ENCODE peak calls at places on chromosome 11, in six cellular contexts. D, T, W, J, U and Y are unnamed samples.

GRCh38 chr11:134879341-134879740 is 467.3 kb upstream of the B3GAT1 start:
- DNase-seq in J (no peak), W (no peak), D (peak; percentile 39), U (no peak), T (no peak), Y (no peak)

GRCh38 chr11:112298535-112298934 is 37.9 kb upstream of the PLET1 start:
- DNase-seq in W (no peak), D (no peak), T (no peak), U (no peak), J (no peak), Y (no peak)

GRCh38 chr11:133560467-133560866 is 28.2 kb upstream of the OPCML start:
- DNase-seq in W (no peak), D (no peak), T (no peak), J (no peak), U (no peak), Y (no peak)

GRCh38 chr11:35418847-35419712 is at the start of gene SLC1A2:
- DNase-seq in W (peak; percentile 20), J (no peak), T (no peak), D (no peak), U (no peak), Y (no peak)

GRCh38 chr11:127524618-127525017 is 524.0 kb upstream of the KIRREL3 start:
- DNase-seq in U (no peak), T (no peak), D (no peak), J (no peak), W (no peak), Y (no peak)

GRCh38 chr11:126407101-126407521 is 51.6 kb downstream of the ST3GAL4 start:
- DNase-seq in W (no peak), D (no peak), U (no peak), T (no peak), J (no peak), Y (no peak)

GRCh38 chr11:79437274-79437980 is 3.4 kb downstream of the TENM4 start:
- DNase-seq in U (peak; percentile 38), J (peak; percentile 30), D (no peak), W (no peak), T (peak; percentile 74), Y (peak; percentile 86)

GRCh38 chr11:70581991-70582885 is 183.9 kb downstream of the CTTN start:
- DNase-seq in D (no peak), U (no peak), J (no peak), W (no peak), T (peak; percentile 40), Y (peak; percentile 57)

GRCh38 chr11:28736256-28736655 is 628.1 kb downstream of the METTL15 start:
- DNase-seq in J (no peak), U (no peak), T (no peak), D (no peak), W (no peak), Y (no peak)

GRCh38 chr11:134207538-134208239 is 16.1 kb downstream of the NCAPD3 start:
- DNase-seq in D (no peak), W (peak; percentile 25), J (no peak), U (peak; percentile 47), T (no peak), Y (no peak)

GRCh38 chr11:34356576-34356917 is 1.3 kb downstream of the ABTB2 start:
- DNase-seq in T (peak; percentile 70), U (no peak), W (peak; percentile 62), D (peak; percentile 88), J (no peak), Y (peak; percentile 72)

GRCh38 chr11:80637011-80637410 is 1196.2 kb upstream of the TENM4 start:
- DNase-seq in W (no peak), D (no peak), T (no peak), U (no peak), J (no peak), Y (no peak)

DNA sequence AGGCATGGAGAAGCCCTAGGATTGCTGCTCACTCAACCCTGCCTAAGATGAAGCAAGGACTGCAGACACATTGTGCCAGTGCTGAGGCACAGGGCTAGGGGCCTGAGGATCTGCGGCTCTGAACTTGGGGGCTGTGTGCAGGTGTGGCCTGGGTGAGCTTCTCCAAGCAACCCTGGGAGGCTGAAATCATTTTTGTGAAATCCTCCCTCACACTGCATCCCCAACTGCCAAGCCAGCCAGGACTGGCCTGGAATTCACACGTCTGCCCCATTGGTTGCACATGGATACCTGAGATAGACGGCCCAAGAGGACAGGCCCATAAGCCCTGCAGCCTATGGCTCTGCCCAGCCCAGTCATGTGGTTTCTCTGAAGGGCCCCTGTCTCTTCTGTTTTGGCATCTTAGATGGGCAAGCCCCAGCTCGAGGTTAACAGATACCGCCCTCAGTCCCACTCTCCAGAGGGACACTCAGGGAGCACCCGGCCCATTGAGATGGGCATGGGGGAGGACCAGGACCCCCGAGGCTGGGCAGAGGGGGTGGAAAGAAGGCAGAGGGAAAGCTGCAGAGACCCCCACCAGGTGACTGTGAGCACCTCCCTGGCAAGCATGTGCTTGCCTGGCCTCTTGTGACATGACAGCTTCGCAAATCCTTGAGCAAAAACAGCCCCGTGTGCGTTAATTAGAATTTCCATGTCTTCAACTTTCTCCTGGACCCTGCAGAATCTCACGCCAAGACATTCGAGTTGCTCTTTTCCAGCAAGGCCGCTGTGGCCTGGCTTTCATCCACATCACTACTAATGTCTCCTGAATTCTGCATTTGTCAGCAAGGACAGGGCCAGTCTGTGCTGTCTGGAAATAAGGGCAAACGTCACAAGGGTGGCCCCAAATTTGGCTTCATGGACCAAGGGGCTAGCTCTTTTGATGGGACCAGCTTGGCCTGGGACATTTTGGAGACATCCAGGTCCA is 33.8 kb downstream of the KCNQ1OT1 start:
- DNase-seq in J (no peak), T (peak; percentile 32), D (peak; percentile 57), U (no peak), W (no peak), Y (peak; percentile 65)
- TF ChIP-seq EP300 in J (no peak), T (no peak), D (no peak), U (no peak), W (no peak), Y (no peak)

DNA sequence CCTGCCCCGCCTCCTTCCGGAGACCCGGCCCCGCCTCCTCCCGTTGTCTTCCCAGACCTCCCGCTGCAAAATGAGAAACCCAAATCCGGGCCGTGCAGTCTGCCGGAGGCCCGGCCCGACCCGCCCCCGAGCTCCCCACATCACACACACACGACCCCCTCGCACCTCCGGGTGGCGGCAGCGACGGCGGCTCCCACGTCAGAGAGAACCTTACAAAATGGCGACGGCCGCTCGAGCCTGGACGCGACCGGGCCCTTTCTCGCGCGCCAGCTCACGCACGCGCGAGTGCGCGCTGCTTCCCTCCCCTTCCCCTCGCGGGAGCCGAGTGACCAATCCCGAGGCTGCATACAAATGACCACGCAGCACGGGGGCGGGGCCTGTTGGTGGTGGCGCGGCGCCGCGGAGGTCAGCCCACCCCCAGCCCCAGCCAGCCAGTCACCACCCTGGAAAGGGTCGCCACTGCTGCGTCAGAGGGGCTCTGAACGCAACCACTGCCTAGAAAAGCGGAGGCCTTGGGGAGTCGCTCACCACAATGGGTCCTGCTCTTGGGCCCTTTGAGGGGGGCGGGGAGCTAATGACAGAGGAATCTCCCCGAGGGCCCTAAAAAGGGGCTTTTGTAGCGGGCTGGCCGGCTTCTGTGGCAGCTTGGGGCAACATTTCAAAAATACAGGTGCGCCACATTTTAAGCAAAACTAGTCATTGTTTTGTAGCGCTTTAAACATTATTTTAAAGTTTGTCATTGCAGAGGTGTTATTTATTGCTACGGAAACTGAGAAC is at the start of gene RBM4B:
- DNase-seq in U (peak; percentile 97), W (peak; percentile 97), J (peak; percentile 95), T (peak; percentile 98), D (peak; percentile 99), Y (peak; percentile 99)
- TF ChIP-seq EP300 in U (no peak), W (no peak), J (peak; percentile 92), T (no peak), D (no peak), Y (no peak)

GRCh38 chr11:118435893-118436624 is at the start of gene KMT2A:
- DNase-seq in T (peak; percentile 97), D (peak; percentile 98), J (peak; percentile 96), W (peak; percentile 96), U (peak; percentile 98), Y (peak; percentile 99)
- TF ChIP-seq EP300 in T (no peak), D (no peak), J (peak; percentile 67), W (no peak), U (no peak), Y (no peak)

GRCh38 chr11:6061475-6061874 is 30.9 kb upstream of the OR56A1 start:
- DNase-seq in D (no peak), J (no peak), T (no peak), W (no peak), U (no peak), Y (no peak)
- TF ChIP-seq EP300 in D (no peak), J (no peak), T (no peak), W (no peak), U (no peak), Y (no peak)

GRCh38 chr11:575996-576756 is at the start of gene PHRF1:
- DNase-seq in T (peak; percentile 98), J (peak; percentile 92), D (peak; percentile 98), U (peak; percentile 97), W (peak; percentile 95), Y (peak; percentile 99)
- TF ChIP-seq EP300 in T (no peak), J (peak; percentile 90), D (peak; percentile 49), U (no peak), W (no peak), Y (no peak)

GRCh38 chr11:124276081-124276480 is 19.9 kb downstream of the OR8G5 start:
- DNase-seq in J (no peak), D (no peak), U (no peak), T (no peak), W (no peak), Y (no peak)
- TF ChIP-seq EP300 in J (no peak), D (no peak), U (no peak), T (no peak), W (no peak), Y (no peak)